ENCODE peak calls at places on chromosomes 6 and 20, in six cellular contexts. One of them, this sample, is unnamed. For H3K4me1, the result is how much of the 10 kb centered on the place peaks cover.

GRCh38 chr6:40912158-40912946 is 126.7 kb downstream of the UNC5CL start:
- DNase-seq in PC-9: peak
- DNase-seq in IMR-90: no peak
- DNase-seq in CD8-positive, alpha-beta T cell: peak
- DNase-seq in fibroblast of lung: peak
- DNase-seq in Peyer's patch: no peak
- DNase-seq in this sample: peak

GRCh38 chr20:36499723-36500501 is 41.4 kb upstream of the MYL9 start:
- DNase-seq in PC-9: no peak
- DNase-seq in IMR-90: peak
- DNase-seq in Peyer's patch: no peak
- DNase-seq in CD8-positive, alpha-beta T cell: no peak
- DNase-seq in fibroblast of lung: no peak
- DNase-seq in this sample: no peak

GRCh38 chr6:41439524-41440418 is 104.4 kb downstream of the NCR2 start:
- DNase-seq in fibroblast of lung: no peak
- DNase-seq in Peyer's patch: peak
- DNase-seq in CD8-positive, alpha-beta T cell: no peak
- DNase-seq in PC-9: no peak
- DNase-seq in IMR-90: no peak
- DNase-seq in this sample: no peak

GRCh38 chr20:13554706-13555105 is 84.0 kb downstream of the TASP1 start:
- DNase-seq in PC-9: no peak
- DNase-seq in IMR-90: peak
- DNase-seq in CD8-positive, alpha-beta T cell: no peak
- DNase-seq in Peyer's patch: no peak
- DNase-seq in fibroblast of lung: peak
- DNase-seq in this sample: peak

GRCh38 chr6:34056301-34056700 is 89.6 kb downstream of the GRM4 start:
- DNase-seq in IMR-90: peak
- DNase-seq in Peyer's patch: peak
- DNase-seq in CD8-positive, alpha-beta T cell: no peak
- DNase-seq in PC-9: peak
- DNase-seq in fibroblast of lung: peak
- DNase-seq in this sample: no peak

GRCh38 chr6:24858154-24858801 is 59.6 kb upstream of the ARMH2 start:
- DNase-seq in IMR-90: no peak
- DNase-seq in CD8-positive, alpha-beta T cell: no peak
- DNase-seq in Peyer's patch: peak
- DNase-seq in fibroblast of lung: peak
- DNase-seq in PC-9: peak
- DNase-seq in this sample: peak

GRCh38 chr20:60967431-60968316 is 284.4 kb upstream of the CDH4 start:
- DNase-seq in Peyer's patch: no peak
- DNase-seq in PC-9: no peak
- DNase-seq in IMR-90: no peak
- DNase-seq in CD8-positive, alpha-beta T cell: no peak
- DNase-seq in fibroblast of lung: no peak
- DNase-seq in this sample: no peak

GRCh38 chr6:81843302-81843701 is 90.8 kb upstream of the TENT5A start:
- DNase-seq in IMR-90: no peak
- DNase-seq in CD8-positive, alpha-beta T cell: no peak
- DNase-seq in fibroblast of lung: no peak
- DNase-seq in PC-9: no peak
- DNase-seq in Peyer's patch: no peak
- DNase-seq in this sample: no peak

GRCh38 chr6:49540614-49541013 is 9.9 kb upstream of the C6orf141 start:
- DNase-seq in CD8-positive, alpha-beta T cell: no peak
- DNase-seq in IMR-90: no peak
- DNase-seq in PC-9: no peak
- DNase-seq in Peyer's patch: no peak
- DNase-seq in fibroblast of lung: no peak
- DNase-seq in this sample: no peak

GRCh38 chr6:149903938-149904611 is 6.2 kb upstream of the RAET1E start:
- DNase-seq in Peyer's patch: no peak
- DNase-seq in CD8-positive, alpha-beta T cell: no peak
- DNase-seq in fibroblast of lung: no peak
- DNase-seq in IMR-90: no peak
- DNase-seq in PC-9: no peak
- DNase-seq in this sample: no peak

GRCh38 chr6:36120979-36121706 is 9.2 kb upstream of the MAPK13 start:
- DNase-seq in PC-9: peak
- DNase-seq in IMR-90: no peak
- DNase-seq in CD8-positive, alpha-beta T cell: peak
- DNase-seq in Peyer's patch: peak
- DNase-seq in fibroblast of lung: peak
- DNase-seq in this sample: peak

GRCh38 chr6:5746392-5747140 is 260.2 kb downstream of the NRN1 start:
- DNase-seq in Peyer's patch: no peak
- DNase-seq in fibroblast of lung: no peak
- DNase-seq in CD8-positive, alpha-beta T cell: no peak
- DNase-seq in IMR-90: no peak
- DNase-seq in PC-9: no peak
- DNase-seq in this sample: no peak

GRCh38 chr6:48825501-48826317 is 637.3 kb downstream of the MMUT start:
- DNase-seq in fibroblast of lung: peak
- DNase-seq in Peyer's patch: no peak
- DNase-seq in PC-9: peak
- DNase-seq in CD8-positive, alpha-beta T cell: no peak
- DNase-seq in IMR-90: peak
- DNase-seq in this sample: no peak

GRCh38 chr20:39070484-39071231 is 108.5 kb downstream of the DHX35 start:
- DNase-seq in CD8-positive, alpha-beta T cell: no peak
- DNase-seq in Peyer's patch: no peak
- DNase-seq in IMR-90: peak
- DNase-seq in PC-9: no peak
- DNase-seq in fibroblast of lung: peak
- DNase-seq in this sample: peak

GRCh38 chr6:28137458-28138020 is 4.1 kb upstream of the ZKSCAN8 start:
- DNase-seq in IMR-90: peak
- DNase-seq in PC-9: no peak
- DNase-seq in Peyer's patch: no peak
- DNase-seq in CD8-positive, alpha-beta T cell: peak
- DNase-seq in fibroblast of lung: no peak
- DNase-seq in this sample: no peak

GRCh38 chr20:1108437-1108920 is 9.9 kb upstream of the PSMF1 start:
- DNase-seq in fibroblast of lung: peak
- DNase-seq in Peyer's patch: peak
- DNase-seq in CD8-positive, alpha-beta T cell: peak
- DNase-seq in PC-9: peak
- DNase-seq in IMR-90: peak
- DNase-seq in this sample: peak

GRCh38 chr6:11769816-11770545 is 8.6 kb downstream of the ADTRP start:
- DNase-seq in fibroblast of lung: no peak
- DNase-seq in IMR-90: no peak
- DNase-seq in Peyer's patch: no peak
- DNase-seq in CD8-positive, alpha-beta T cell: no peak
- DNase-seq in PC-9: peak
- DNase-seq in this sample: peak

GRCh38 chr6:35368038-35368887 is 25.9 kb downstream of the PPARD start:
- DNase-seq in fibroblast of lung: no peak
- DNase-seq in CD8-positive, alpha-beta T cell: no peak
- DNase-seq in IMR-90: peak
- DNase-seq in Peyer's patch: no peak
- DNase-seq in PC-9: peak
- DNase-seq in this sample: peak

GRCh38 chr6:17015551-17016381 is 86.1 kb upstream of the STMND1 start:
- DNase-seq in CD8-positive, alpha-beta T cell: peak
- DNase-seq in fibroblast of lung: no peak
- DNase-seq in PC-9: no peak
- DNase-seq in Peyer's patch: no peak
- DNase-seq in IMR-90: no peak
- DNase-seq in this sample: no peak

GRCh38 chr6:19269341-19269898 is 567.8 kb upstream of the ID4 start:
- DNase-seq in Peyer's patch: no peak
- DNase-seq in fibroblast of lung: no peak
- DNase-seq in CD8-positive, alpha-beta T cell: no peak
- DNase-seq in IMR-90: no peak
- DNase-seq in PC-9: peak
- DNase-seq in this sample: peak

GRCh38 chr20:62332421-62332820 is 29.6 kb downstream of the ADRM1 start:
- DNase-seq in PC-9: no peak
- DNase-seq in Peyer's patch: no peak
- DNase-seq in CD8-positive, alpha-beta T cell: no peak
- DNase-seq in IMR-90: no peak
- DNase-seq in fibroblast of lung: no peak
- DNase-seq in this sample: no peak

GRCh38 chr6:137341721-137342195 is 122.6 kb upstream of the IFNGR1 start:
- DNase-seq in Peyer's patch: no peak
- DNase-seq in PC-9: peak
- DNase-seq in IMR-90: no peak
- DNase-seq in fibroblast of lung: peak
- DNase-seq in CD8-positive, alpha-beta T cell: peak
- DNase-seq in this sample: no peak

GRCh38 chr6:131731224-131731623 is 20.4 kb upstream of the CTAGE9 start:
- DNase-seq in fibroblast of lung: no peak
- DNase-seq in CD8-positive, alpha-beta T cell: no peak
- DNase-seq in Peyer's patch: no peak
- DNase-seq in PC-9: no peak
- DNase-seq in IMR-90: peak
- DNase-seq in this sample: no peak

GRCh38 chr6:100203391-100203790 is 209.4 kb upstream of the MCHR2 start:
- DNase-seq in Peyer's patch: no peak
- DNase-seq in CD8-positive, alpha-beta T cell: no peak
- DNase-seq in IMR-90: peak
- DNase-seq in fibroblast of lung: peak
- DNase-seq in PC-9: peak
- DNase-seq in this sample: peak

GRCh38 chr20:19949195-19949867 is 67.8 kb upstream of the NAA20 start:
- DNase-seq in Peyer's patch: no peak
- DNase-seq in PC-9: no peak
- DNase-seq in IMR-90: no peak
- DNase-seq in fibroblast of lung: no peak
- DNase-seq in CD8-positive, alpha-beta T cell: no peak
- DNase-seq in this sample: no peak

GRCh38 chr20:63769891-63770474 is 30.4 kb downstream of the SLC2A4RG start:
- DNase-seq in IMR-90: no peak
- DNase-seq in CD8-positive, alpha-beta T cell: no peak
- DNase-seq in PC-9: no peak
- DNase-seq in fibroblast of lung: no peak
- DNase-seq in Peyer's patch: no peak
- DNase-seq in this sample: no peak

GRCh38 chr6:104688283-104688969 is 171.3 kb downstream of the HACE1 start:
- DNase-seq in fibroblast of lung: no peak
- DNase-seq in IMR-90: no peak
- DNase-seq in Peyer's patch: no peak
- DNase-seq in PC-9: no peak
- DNase-seq in CD8-positive, alpha-beta T cell: no peak
- DNase-seq in this sample: no peak

GRCh38 chr6:106397441-106397840 is 36.9 kb downstream of the CRYBG1 start:
- DNase-seq in CD8-positive, alpha-beta T cell: no peak
- DNase-seq in IMR-90: no peak
- DNase-seq in Peyer's patch: no peak
- DNase-seq in fibroblast of lung: no peak
- DNase-seq in PC-9: no peak
- DNase-seq in this sample: no peak

GRCh38 chr20:57139342-57140093 is 126.9 kb downstream of the BMP7 start:
- DNase-seq in fibroblast of lung: no peak
- DNase-seq in IMR-90: no peak
- DNase-seq in PC-9: no peak
- DNase-seq in Peyer's patch: no peak
- DNase-seq in CD8-positive, alpha-beta T cell: no peak
- DNase-seq in this sample: no peak

GRCh38 chr6:127897437-127897836 is 3.4 kb downstream of the THEMIS start:
- DNase-seq in Peyer's patch: no peak
- DNase-seq in CD8-positive, alpha-beta T cell: no peak
- DNase-seq in IMR-90: no peak
- DNase-seq in PC-9: no peak
- DNase-seq in fibroblast of lung: no peak
- DNase-seq in this sample: no peak

GRCh38 chr6:44128020-44128917 is 915 bp downstream of the TMEM63B start:
- DNase-seq in PC-9: peak
- DNase-seq in IMR-90: no peak
- DNase-seq in fibroblast of lung: no peak
- DNase-seq in CD8-positive, alpha-beta T cell: no peak
- DNase-seq in Peyer's patch: peak
- DNase-seq in this sample: peak

GRCh38 chr6:44129841-44130322 is 2.5 kb downstream of the TMEM63B start:
- DNase-seq in fibroblast of lung: no peak
- DNase-seq in Peyer's patch: no peak
- DNase-seq in IMR-90: no peak
- DNase-seq in PC-9: no peak
- DNase-seq in CD8-positive, alpha-beta T cell: no peak
- DNase-seq in this sample: no peak

GRCh38 chr6:44127186-44128019 is at the start of the genes MRPL14 and TMEM63B:
- DNase-seq in fibroblast of lung: peak
- DNase-seq in Peyer's patch: peak
- DNase-seq in PC-9: peak
- DNase-seq in IMR-90: peak
- DNase-seq in CD8-positive, alpha-beta T cell: peak
- DNase-seq in this sample: peak

GRCh38 chr6:44123544-44123943 is 3.7 kb downstream of the MRPL14 start:
- DNase-seq in CD8-positive, alpha-beta T cell: no peak
- DNase-seq in PC-9: no peak
- DNase-seq in IMR-90: no peak
- DNase-seq in Peyer's patch: no peak
- DNase-seq in fibroblast of lung: no peak
- DNase-seq in this sample: no peak

GRCh38 chr6:44126320-44127149 is 717 bp downstream of the MRPL14 start:
- DNase-seq in IMR-90: peak
- DNase-seq in CD8-positive, alpha-beta T cell: peak
- DNase-seq in Peyer's patch: peak
- DNase-seq in PC-9: peak
- DNase-seq in fibroblast of lung: peak
- DNase-seq in this sample: peak
- H3K4me1 ChIP-seq in IMR-90: under half
- H3K4me1 ChIP-seq in CD8-positive, alpha-beta T cell: half or more
- H3K4me1 ChIP-seq in Peyer's patch: under half
- H3K4me1 ChIP-seq in PC-9: under half
- H3K4me1 ChIP-seq in fibroblast of lung: under half
- H3K4me1 ChIP-seq in this sample: under half

GRCh38 chr20:32509639-32510066 is 75.5 kb downstream of the NOL4L start:
- DNase-seq in CD8-positive, alpha-beta T cell: peak
- DNase-seq in Peyer's patch: peak
- DNase-seq in fibroblast of lung: peak
- DNase-seq in IMR-90: peak
- DNase-seq in PC-9: peak
- DNase-seq in this sample: no peak
- TF ChIP-seq CTCF in CD8-positive, alpha-beta T cell: no peak
- TF ChIP-seq CTCF in Peyer's patch: no peak
- TF ChIP-seq CTCF in fibroblast of lung: peak
- TF ChIP-seq CTCF in IMR-90: peak
- TF ChIP-seq CTCF in PC-9: no peak
- TF ChIP-seq CTCF in this sample: no peak

GRCh38 chr6:152094276-152094675 is 286.8 kb downstream of the ESR1 start:
- DNase-seq in fibroblast of lung: no peak
- DNase-seq in CD8-positive, alpha-beta T cell: no peak
- DNase-seq in PC-9: no peak
- DNase-seq in Peyer's patch: no peak
- DNase-seq in IMR-90: no peak
- DNase-seq in this sample: no peak
- H3K4me1 ChIP-seq in fibroblast of lung: under half
- H3K4me1 ChIP-seq in CD8-positive, alpha-beta T cell: under half
- H3K4me1 ChIP-seq in PC-9: half or more
- H3K4me1 ChIP-seq in Peyer's patch: under half
- H3K4me1 ChIP-seq in IMR-90: under half
- H3K4me1 ChIP-seq in this sample: half or more

GRCh38 chr20:16378712-16379111 is 194.5 kb downstream of the KIF16B start:
- DNase-seq in PC-9: no peak
- DNase-seq in fibroblast of lung: no peak
- DNase-seq in IMR-90: no peak
- DNase-seq in Peyer's patch: no peak
- DNase-seq in CD8-positive, alpha-beta T cell: no peak
- DNase-seq in this sample: no peak
- TF ChIP-seq CTCF in PC-9: no peak
- TF ChIP-seq CTCF in fibroblast of lung: no peak
- TF ChIP-seq CTCF in IMR-90: no peak
- TF ChIP-seq CTCF in Peyer's patch: no peak
- TF ChIP-seq CTCF in CD8-positive, alpha-beta T cell: no peak
- TF ChIP-seq CTCF in this sample: no peak

This sample was measured in mammary epithelial cell.